ENCODE peak calls at places on chromosomes 13 and 19, in five cellular contexts. C, H, K, E and J are unnamed samples.

GRCh38 chr13:76792680-76793334 is 93.4 kb downstream of the KCTD12 start:
- DNase-seq in C (no peak), H (no peak), K (no peak), E (no peak), J (no peak)

GRCh38 chr13:105370011-105370645 is 1165.3 kb downstream of the EFNB2 start:
- DNase-seq in C (no peak), H (no peak), K (no peak), E (no peak), J (no peak)

GRCh38 chr19:36258028-36258875 is 43.3 kb downstream of the ZNF146 start:
- DNase-seq in C (peak; percentile 14), H (no peak), K (no peak), E (no peak), J (no peak)

GRCh38 chr19:7970716-7971448 is 27.4 kb upstream of the TIMM44 start:
- DNase-seq in C (peak; percentile 81), H (peak; percentile 85), K (peak; percentile 54), E (peak; percentile 47), J (peak; percentile 8)

GRCh38 chr19:55340784-55341147 is 1.1 kb downstream of the KMT5C start:
- DNase-seq in C (peak; percentile 72), H (no peak), K (no peak), E (no peak), J (no peak)

GRCh38 chr13:114049026-114049425 is 75.2 kb upstream of the C13orf46 start:
- DNase-seq in C (no peak), H (no peak), K (no peak), E (no peak), J (no peak)

GRCh38 chr13:23871616-23872220 is 17.5 kb downstream of the MIPEP start:
- DNase-seq in C (peak; percentile 46), H (no peak), K (peak; percentile 12), E (peak; percentile 39), J (no peak)

GRCh38 chr13:31807090-31807541 is 67.8 kb downstream of the RXFP2 start:
- DNase-seq in C (no peak), H (no peak), K (no peak), E (no peak), J (no peak)

GRCh38 chr13:113786262-113786841 is 27.3 kb downstream of the TMEM255B start:
- DNase-seq in C (no peak), H (no peak), K (no peak), E (no peak), J (no peak)

GRCh38 chr19:35109395-35110112 is 6.1 kb upstream of the FXYD3 start:
- DNase-seq in C (no peak), H (no peak), K (no peak), E (no peak), J (peak; percentile 54)

GRCh38 chr19:925912-926594 is at the start of gene ARID3A:
- DNase-seq in C (peak; percentile 88), H (no peak), K (no peak), E (no peak), J (no peak)

GRCh38 chr19:11673608-11674041 is 65.1 kb downstream of the ZNF823 start:
- DNase-seq in C (no peak), H (peak; percentile 80), K (peak; percentile 28), E (peak; percentile 68), J (no peak)

GRCh38 chr19:43798546-43799409 is 3.5 kb downstream of the LYPD5 start:
- DNase-seq in C (peak; percentile 65), H (peak; percentile 79), K (peak; percentile 70), E (no peak), J (peak; percentile 70)

GRCh38 chr13:49749852-49750251 is 42.6 kb downstream of the KPNA3 start:
- DNase-seq in C (no peak), H (no peak), K (no peak), E (no peak), J (no peak)

GRCh38 chr19:33094504-33095067 is 13.6 kb downstream of the GPATCH1 start:
- DNase-seq in C (no peak), H (no peak), K (no peak), E (no peak), J (no peak)

GRCh38 chr13:101621099-101621498 is 168.6 kb downstream of the ITGBL1 start:
- DNase-seq in C (no peak), H (no peak), K (no peak), E (no peak), J (no peak)

GRCh38 chr19:10209305-10209704 is 14.6 kb upstream of the DNMT1 start:
- DNase-seq in C (no peak), H (no peak), K (no peak), E (no peak), J (no peak)

GRCh38 chr19:12983561-12984142 is 11.6 kb upstream of the NFIX start:
- DNase-seq in C (peak; percentile 98), H (peak; percentile 97), K (peak; percentile 92), E (peak; percentile 53), J (peak; percentile 36)

GRCh38 chr13:74132152-74132767 is 1.9 kb downstream of the KLF12 start:
- DNase-seq in C (no peak), H (no peak), K (no peak), E (peak; percentile 15), J (no peak)

GRCh38 chr13:112892759-112893569 is 76.0 kb upstream of the MCF2L start:
- DNase-seq in C (no peak), H (peak; percentile 73), K (no peak), E (peak; percentile 83), J (no peak)

GRCh38 chr13:74767031-74767430 is 632.8 kb upstream of the KLF12 start:
- DNase-seq in C (no peak), H (no peak), K (no peak), E (no peak), J (no peak)

GRCh38 chr13:59601993-59602392 is 561.7 kb downstream of the DIAPH3 start:
- DNase-seq in C (no peak), H (no peak), K (no peak), E (no peak), J (no peak)

GRCh38 chr19:2250765-2251576 is 1.8 kb downstream of the AMH start:
- DNase-seq in C (peak; percentile 46), H (peak; percentile 62), K (no peak), E (no peak), J (no peak)

GRCh38 chr13:104143760-104144406 is 1077.7 kb upstream of the SLC10A2 start:
- DNase-seq in C (no peak), H (peak; percentile 45), K (no peak), E (no peak), J (no peak)

GRCh38 chr13:25225970-25226369 is 53.9 kb upstream of the AMER2 start:
- DNase-seq in C (no peak), H (no peak), K (no peak), E (no peak), J (no peak)

GRCh38 chr13:52707375-52707774 is 32.2 kb downstream of the CNMD start:
- DNase-seq in C (peak; percentile 32), H (no peak), K (no peak), E (no peak), J (no peak)

GRCh38 chr19:6238643-6239281 is 41.0 kb downstream of the MLLT1 start:
- DNase-seq in C (no peak), H (no peak), K (no peak), E (no peak), J (no peak)
- TF ChIP-seq JUND in C (no peak), H (no peak), K (no peak), E (no peak), J (no peak)

DNA sequence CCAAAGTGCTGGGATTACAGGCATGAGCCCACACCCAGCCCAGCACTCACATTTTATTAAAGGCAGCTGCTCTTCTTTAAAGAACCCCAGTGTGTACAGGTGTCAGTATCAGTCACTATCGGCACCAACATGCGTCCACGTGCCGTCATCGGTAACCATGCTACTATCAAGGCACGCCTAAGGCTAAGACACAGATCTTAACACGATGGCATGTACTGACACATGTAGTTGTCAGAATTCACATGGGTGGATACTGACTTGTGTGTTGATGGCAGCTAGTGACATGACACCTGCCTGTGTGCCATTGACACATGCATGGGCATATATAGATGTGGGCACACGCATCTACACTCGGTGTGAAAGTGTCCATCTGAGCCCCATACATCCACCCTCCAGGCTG is 12.2 kb upstream of the HIF3A start:
- DNase-seq in C (no peak), H (no peak), K (no peak), E (no peak), J (no peak)
- TF ChIP-seq MAX in C (no peak), H (no peak), K (no peak), E (no peak), J (no peak)

DNA sequence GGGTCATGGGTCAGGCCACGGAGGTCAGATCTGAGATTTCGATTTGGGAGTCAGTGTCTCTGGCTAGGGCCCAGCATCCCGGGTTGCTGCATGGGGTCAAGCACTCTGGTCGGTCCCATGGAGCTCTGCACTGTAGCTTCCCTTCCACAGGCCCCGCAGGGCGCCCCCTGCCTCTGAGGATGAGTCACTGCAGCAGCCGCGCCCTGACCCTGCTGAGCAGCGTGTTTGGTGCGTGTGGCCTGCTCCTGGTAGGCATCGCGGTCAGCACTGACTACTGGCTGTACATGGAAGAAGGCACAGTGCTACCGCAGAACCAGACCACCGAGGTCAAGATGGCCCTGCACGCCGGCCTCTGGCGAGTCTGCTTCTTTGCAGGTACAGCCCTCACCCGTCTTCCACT is 3.6 kb downstream of the CACNG7 start:
- DNase-seq in C (peak; percentile 62), H (peak; percentile 94), K (peak; percentile 70), E (no peak), J (no peak)
- TF ChIP-seq JUND in C (no peak), H (peak; percentile 83), K (no peak), E (no peak), J (no peak)

DNA sequence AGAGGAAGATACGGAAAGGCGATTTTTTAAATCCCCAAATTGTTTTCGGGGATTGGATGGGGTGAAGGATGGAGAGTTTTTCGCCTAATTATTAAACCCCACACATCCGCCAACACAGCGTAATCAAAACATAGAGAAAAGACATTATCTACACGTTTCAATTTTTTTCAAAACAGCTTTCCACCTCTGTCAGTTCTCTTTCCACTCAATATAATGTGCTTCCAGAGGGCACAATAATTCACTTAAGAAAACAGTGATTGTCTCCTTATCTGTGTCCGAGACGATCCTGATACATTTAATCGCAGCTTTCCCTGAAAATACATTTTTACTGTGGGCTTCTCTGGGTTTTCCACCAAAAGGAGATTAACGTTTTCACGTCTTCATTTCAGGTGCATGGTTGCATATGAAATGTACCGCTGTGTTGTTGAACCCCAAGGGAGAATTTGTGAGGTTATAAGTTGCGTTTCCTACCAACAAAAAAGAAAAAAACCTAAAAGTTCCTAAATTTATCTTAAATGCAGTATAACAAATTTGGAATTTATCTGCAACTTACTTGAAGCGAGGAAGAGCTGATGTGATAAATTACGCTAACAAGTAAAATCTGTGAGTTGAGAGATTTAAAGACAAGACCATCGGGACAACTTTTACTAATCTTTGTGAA is 625 bp upstream of the OBI1 start:
- DNase-seq in C (peak; percentile 24), H (no peak), K (no peak), E (no peak), J (no peak)
- TF ChIP-seq MAX in C (no peak), H (no peak), K (no peak), E (no peak), J (no peak)

GRCh38 chr13:38866649-38867048 is 124.0 kb downstream of the STOML3 start:
- DNase-seq in C (no peak), H (no peak), K (no peak), E (peak; percentile 5), J (no peak)
- TF ChIP-seq JUND in C (no peak), H (no peak), K (no peak), E (no peak), J (no peak)

DNA sequence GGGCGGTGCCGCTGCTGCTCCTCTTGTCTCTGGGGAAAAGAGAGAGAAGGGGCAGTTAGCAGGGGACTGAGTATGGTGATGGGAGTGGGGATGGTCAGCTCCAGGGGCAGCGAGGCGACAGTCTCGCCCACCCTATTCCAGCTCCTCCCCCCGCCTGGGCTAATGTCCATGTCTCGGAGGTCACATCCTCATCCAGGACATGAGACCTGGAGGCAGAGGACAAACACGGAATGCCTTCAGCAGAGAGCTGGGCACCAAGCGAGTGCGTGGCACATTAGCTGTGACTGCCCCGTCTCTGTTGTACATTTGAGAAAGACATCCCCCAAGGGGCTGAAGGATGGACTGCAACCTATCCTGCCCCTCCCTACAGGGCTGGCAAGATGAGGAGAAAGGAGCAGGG is 9.1 kb downstream of the BBC3 start:
- DNase-seq in C (no peak), H (no peak), K (no peak), E (no peak), J (no peak)
- TF ChIP-seq MAX in C (no peak), H (no peak), K (no peak), E (no peak), J (no peak)